ENCODE peak calls at places on chromosomes 16 and 17, in five cellular contexts. M is ovary, Z is prostate gland, C is A549, X is stomach. A is an unnamed sample.

GRCh38 chr17:7222093-7222971 is 2.6 kb downstream of the ACADVL start:
- DNase-seq in Z (no peak), M (no peak), X (no peak), C (no peak), A (no peak)

GRCh38 chr17:76816590-76817135 is 51.5 kb upstream of the MGAT5B start:
- DNase-seq in X (peak), Z (peak), C (peak), M (no peak), A (peak)

GRCh38 chr16:26189496-26190005 is 497.8 kb downstream of the HS3ST4 start:
- DNase-seq in C (no peak), Z (no peak), M (no peak), X (no peak), A (no peak)

GRCh38 chr16:75402821-75403475 is 30.4 kb downstream of the CFDP1 start:
- DNase-seq in M (no peak), C (peak), X (no peak), Z (no peak), A (peak)

GRCh38 chr17:66437466-66438026 is 135.1 kb downstream of the PRKCA start:
- DNase-seq in M (no peak), C (no peak), X (no peak), Z (no peak), A (no peak)

GRCh38 chr16:88558457-88559442 is 11.5 kb upstream of the ZC3H18 start:
- DNase-seq in M (peak), X (peak), Z (peak), C (peak), A (peak)

GRCh38 chr16:27470567-27471431 is 68.8 kb downstream of the IL21R start:
- DNase-seq in X (no peak), M (no peak), Z (no peak), C (no peak), A (no peak)

GRCh38 chr16:75762746-75763145 is 36.5 kb upstream of the CPHXL start:
- DNase-seq in C (no peak), Z (no peak), X (no peak), M (no peak), A (no peak)

GRCh38 chr17:9331512-9332163 is 244.0 kb downstream of the STX8 start:
- DNase-seq in M (no peak), X (no peak), Z (no peak), C (no peak), A (no peak)

GRCh38 chr17:29617481-29618271 is 5.0 kb downstream of the CORO6 start:
- DNase-seq in X (peak), C (peak), M (peak), Z (peak), A (peak)

GRCh38 chr17:29615492-29616299 is 7.0 kb downstream of the CORO6 start:
- DNase-seq in Z (peak), M (peak), C (peak), X (peak), A (peak)

GRCh38 chr17:29618272-29619065 is 4.2 kb downstream of the CORO6 start:
- DNase-seq in M (no peak), Z (no peak), C (no peak), X (no peak), A (no peak)

GRCh38 chr17:29616300-29617048 is 6.2 kb downstream of the CORO6 start:
- DNase-seq in X (no peak), C (no peak), Z (no peak), M (peak), A (no peak)

DNA sequence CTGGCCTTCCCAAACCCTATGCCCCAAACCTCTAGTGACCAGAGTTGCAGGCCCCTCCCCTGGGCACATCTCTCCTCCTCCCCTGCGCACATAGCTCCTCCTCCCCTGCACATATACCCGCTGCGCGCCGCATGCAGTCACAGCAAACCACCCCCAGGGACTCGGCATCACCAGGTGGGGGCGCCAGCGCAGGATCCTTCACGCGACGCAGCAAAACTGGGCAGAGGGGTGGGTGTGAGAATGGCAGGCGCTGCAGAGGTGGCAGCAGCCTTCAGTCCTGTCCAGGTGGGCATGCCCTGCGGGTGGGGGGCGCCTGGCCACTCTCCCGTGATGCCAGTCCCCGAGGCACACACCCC is 5.6 kb downstream of the CORO6 start:
- DNase-seq in Z (peak), C (peak), X (peak), M (peak), A (peak)
- TF ChIP-seq POLR2A in Z (no peak), C (peak), X (no peak), M (no peak), A (no peak)

GRCh38 chr17:44379887-44380286 is 9.6 kb downstream of the ITGA2B start:
- DNase-seq in M (no peak), C (no peak), X (no peak), Z (no peak), A (no peak)
- TF ChIP-seq POLR2A in M (no peak), C (no peak), X (no peak), Z (no peak), A (no peak)

DNA sequence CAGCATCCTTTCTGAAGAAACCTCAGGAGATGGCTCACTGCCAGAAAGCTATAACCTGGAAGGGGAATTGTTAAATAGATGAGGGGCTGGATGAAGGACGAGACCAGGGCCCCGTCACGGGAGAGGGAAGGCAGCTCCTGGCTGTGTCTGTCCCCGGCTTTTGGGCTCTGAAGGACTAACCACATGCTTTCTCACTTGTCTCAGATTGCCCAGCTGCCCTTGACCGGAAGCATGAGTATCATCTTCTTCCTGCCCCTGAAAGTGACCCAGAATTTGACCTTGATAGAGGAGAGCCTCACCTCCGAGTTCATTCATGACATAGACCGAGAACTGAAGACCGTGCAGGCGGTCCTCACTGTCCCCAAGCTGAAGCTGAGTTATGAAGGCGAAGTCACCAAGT is 14.5 kb downstream of the SERPINF1 start:
- DNase-seq in M (no peak), X (no peak), C (no peak), Z (no peak), A (no peak)
- TF ChIP-seq POLR2A in M (no peak), X (no peak), C (no peak), Z (no peak), A (no peak)

GRCh38 chr17:14301761-14302401 is 1.0 kb downstream of the HS3ST3B1 start:
- DNase-seq in Z (no peak), X (peak), C (peak), M (peak), A (peak)

GRCh38 chr17:14299261-14300093 is 1.4 kb upstream of the HS3ST3B1 start:
- DNase-seq in M (peak), X (peak), C (no peak), Z (no peak), A (no peak)

GRCh38 chr17:14301279-14301760 is 439 bp downstream of the HS3ST3B1 start:
- DNase-seq in C (no peak), M (no peak), X (peak), Z (no peak), A (peak)

GRCh38 chr17:14302421-14303099 is 1.7 kb downstream of the HS3ST3B1 start:
- DNase-seq in M (peak), C (peak), X (peak), Z (peak), A (peak)

GRCh38 chr17:14300628-14301278 is at the start of gene HS3ST3B1:
- DNase-seq in C (peak), Z (peak), X (peak), M (peak), A (peak)
- TF ChIP-seq POLR2A in C (peak), Z (peak), X (no peak), M (peak), A (no peak)

GRCh38 chr17:38885044-38885727 is 15.3 kb downstream of the LASP1 start:
- DNase-seq in M (no peak), X (no peak), C (no peak), Z (no peak), A (no peak)
- TF ChIP-seq POLR2A in M (no peak), X (no peak), C (no peak), Z (no peak), A (no peak)

DNA sequence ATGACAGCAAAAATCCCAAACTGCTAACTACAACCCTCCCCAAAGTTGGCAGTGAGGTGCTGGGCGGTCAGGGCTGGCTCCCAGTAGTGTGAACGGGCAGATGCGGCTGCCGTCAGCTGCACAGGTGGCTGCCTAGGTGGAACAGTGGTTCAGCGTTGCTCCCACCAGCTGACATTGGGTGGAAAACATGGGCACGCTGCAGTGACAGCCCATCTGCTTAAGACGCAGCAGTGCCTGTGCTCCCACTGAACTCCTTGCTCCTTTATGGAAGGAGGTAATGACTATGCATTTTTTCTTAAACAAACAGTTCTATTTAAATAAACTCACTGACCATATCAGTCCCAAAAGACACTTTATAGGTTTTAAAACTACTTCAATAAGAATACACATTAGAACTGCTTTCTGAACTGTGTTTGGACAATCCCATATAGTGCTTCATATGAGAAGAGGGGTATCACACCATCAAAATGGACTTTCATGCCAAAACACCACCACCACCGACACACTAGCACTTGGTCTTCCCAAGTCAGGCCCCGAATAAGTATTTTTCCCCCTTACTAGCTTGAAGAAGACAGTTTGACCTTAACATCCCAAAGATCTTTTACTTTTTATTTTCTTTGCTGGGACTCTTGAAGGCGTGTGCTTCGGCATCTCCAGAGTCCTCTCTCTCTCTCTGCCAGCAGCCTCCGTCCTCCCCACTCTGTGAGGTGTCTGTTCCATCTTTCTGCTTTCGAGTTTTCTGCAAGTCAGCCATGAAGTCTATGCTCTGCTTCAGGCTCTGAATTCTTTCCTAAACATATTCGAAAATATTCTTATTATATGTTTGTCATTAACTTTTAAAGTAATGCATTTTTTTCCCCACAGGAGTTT is 34.4 kb downstream of the BRD7 start:
- DNase-seq in M (no peak), Z (no peak), X (no peak), C (peak), A (no peak)
- TF ChIP-seq POLR2A in M (no peak), Z (no peak), X (no peak), C (no peak), A (no peak)

DNA sequence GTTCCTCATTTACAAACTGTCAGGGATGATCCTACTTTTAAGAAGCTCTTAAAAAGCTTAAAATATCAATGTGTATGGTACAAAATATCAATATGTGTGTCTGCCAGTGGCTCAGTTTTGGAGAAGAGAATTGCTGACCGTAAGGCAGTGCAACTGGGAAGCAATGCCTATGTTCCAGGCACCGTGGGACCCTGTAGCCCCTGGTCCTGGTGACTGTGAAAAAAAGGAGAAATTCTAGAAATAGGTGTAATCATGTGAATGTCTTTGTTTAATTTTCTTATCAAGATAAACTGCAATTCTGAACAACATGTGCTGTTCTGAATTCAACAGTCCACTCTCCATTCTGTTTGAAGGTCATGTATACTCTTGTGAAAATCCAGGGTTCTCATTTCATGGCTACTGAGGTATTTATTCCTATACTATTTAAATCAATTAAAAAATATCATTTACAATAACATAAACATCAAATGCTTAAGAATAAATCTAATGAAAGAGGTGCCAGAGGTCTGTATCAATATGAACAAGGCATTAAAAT is 9.4 kb upstream of the HP start:
- DNase-seq in C (no peak), Z (no peak), M (no peak), X (no peak), A (no peak)
- TF ChIP-seq POLR2A in C (no peak), Z (no peak), M (no peak), X (no peak), A (no peak)